ENCODE peak calls at places on chromosomes 7 and 10, in five cellular contexts. V is suprapubic skin, A is psoas muscle, R is brain microvascular endothelial cell, H is uterus. U is an unnamed sample.

GRCh38 chr10:14356921-14357320 is 26.2 kb upstream of the FRMD4A start:
- DNase-seq in V (no peak), A (no peak), R (peak; percentile 40), H (no peak), U (no peak)

GRCh38 chr10:122062831-122063674 is 74.1 kb downstream of the TACC2 start:
- DNase-seq in V (peak; percentile 91), A (peak; percentile 84), R (peak; percentile 82), H (peak; percentile 84), U (peak; percentile 79)

GRCh38 chr7:45358277-45358676 is 200.7 kb downstream of the RAMP3 start:
- DNase-seq in V (no peak), A (no peak), R (no peak), H (no peak), U (no peak)

GRCh38 chr10:46301056-46301645 is 14.4 kb downstream of the ANTXRL start:
- DNase-seq in V (no peak), A (no peak), R (no peak), H (no peak), U (no peak)

GRCh38 chr7:77498659-77499379 is 38.3 kb upstream of the PTPN12 start:
- DNase-seq in V (no peak), A (no peak), R (no peak), H (no peak), U (no peak)

GRCh38 chr7:80781561-80781979 is 137.3 kb downstream of the SEMA3C start:
- DNase-seq in V (no peak), A (no peak), R (peak; percentile 65), H (peak; percentile 33), U (no peak)

GRCh38 chr10:84407390-84408049 is 79.1 kb downstream of the CCSER2 start:
- DNase-seq in V (no peak), A (no peak), R (no peak), H (no peak), U (no peak)

GRCh38 chr10:625335-625699 is 64.2 kb downstream of the DIP2C start:
- DNase-seq in V (no peak), A (peak; percentile 64), R (peak; percentile 43), H (no peak), U (no peak)

GRCh38 chr10:16750461-16750860 is 66.8 kb downstream of the RSU1 start:
- DNase-seq in V (no peak), A (no peak), R (no peak), H (no peak), U (no peak)

GRCh38 chr10:16748749-16749148 is 68.5 kb downstream of the RSU1 start:
- DNase-seq in V (no peak), A (no peak), R (no peak), H (no peak), U (no peak)

GRCh38 chr10:16745061-16745460 is 72.2 kb downstream of the RSU1 start:
- DNase-seq in V (no peak), A (no peak), R (no peak), H (no peak), U (no peak)

GRCh38 chr10:16751244-16751643 is 66.0 kb downstream of the RSU1 start:
- DNase-seq in V (no peak), A (no peak), R (no peak), H (no peak), U (no peak)

DNA sequence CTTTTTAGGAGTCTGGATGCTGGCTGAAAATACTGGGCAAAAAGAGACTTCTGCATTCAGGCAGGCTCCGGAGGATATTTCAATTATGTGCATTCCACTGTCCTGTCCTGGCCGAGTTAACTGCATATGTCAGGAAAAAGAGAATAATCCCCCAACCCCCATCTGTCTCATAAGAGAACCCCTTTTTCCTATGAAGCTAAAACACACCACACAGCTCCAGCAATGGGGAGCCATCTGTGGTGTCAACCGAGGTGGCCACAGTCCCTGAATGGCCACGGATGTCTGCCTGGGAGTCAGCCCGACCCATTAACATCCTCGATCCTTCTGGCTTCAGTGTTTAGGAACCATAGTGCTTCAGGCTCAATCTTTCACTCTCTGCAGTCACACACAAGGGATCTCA is 70.4 kb downstream of the RSU1 start:
- DNase-seq in V (no peak), A (no peak), R (no peak), H (no peak), U (no peak)
- TF ChIP-seq CTCF in V (no peak), A (no peak), R (no peak), H (no peak), U (no peak)

DNA sequence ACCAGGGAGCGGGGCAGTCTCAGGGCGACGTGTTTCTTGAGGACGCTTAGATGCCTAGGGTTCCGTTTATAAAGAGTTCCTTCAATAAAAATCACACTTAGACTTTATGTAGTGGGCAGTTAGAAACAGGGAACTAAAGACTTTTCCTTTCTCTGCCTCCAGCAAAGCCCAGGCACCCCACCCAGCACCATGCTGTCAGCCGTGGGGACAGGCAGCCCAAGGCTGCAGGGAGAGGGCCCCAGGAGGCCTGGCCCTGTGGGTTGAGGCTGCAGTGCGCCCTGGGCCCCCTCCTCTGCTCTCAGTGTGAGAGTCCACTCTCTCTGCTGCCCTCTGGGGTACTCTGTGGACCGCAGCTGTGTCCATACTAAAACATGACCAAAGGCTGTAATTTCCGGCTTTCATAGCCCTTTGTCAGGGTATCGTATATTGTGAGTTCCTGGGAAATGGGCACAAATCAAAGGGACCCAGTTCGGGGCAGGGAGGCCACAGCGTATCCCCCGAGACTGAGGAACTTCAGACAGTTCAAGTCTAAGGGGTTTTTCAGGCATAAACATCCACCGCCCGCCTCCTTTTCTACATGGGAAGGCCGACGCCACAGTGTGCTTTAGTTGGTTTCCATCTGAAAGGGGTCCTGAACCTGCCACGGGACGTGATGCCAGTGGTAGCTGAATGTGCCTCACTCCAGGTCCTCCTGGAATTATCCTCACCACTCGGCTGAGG is 59.7 kb downstream of the DNAJB6 start:
- DNase-seq in V (peak; percentile 36), A (no peak), R (no peak), H (no peak), U (no peak)
- TF ChIP-seq CTCF in V (no peak), A (no peak), R (no peak), H (no peak), U (no peak)

GRCh38 chr10:33501161-33501560 is 166.7 kb upstream of the NRP1 start:
- DNase-seq in V (no peak), A (no peak), R (no peak), H (no peak), U (no peak)
- TF ChIP-seq CTCF in V (no peak), A (no peak), R (no peak), H (no peak), U (no peak)

GRCh38 chr10:117476281-117476680 is 66.3 kb upstream of the EMX2 start:
- DNase-seq in V (no peak), A (no peak), R (no peak), H (no peak), U (no peak)

GRCh38 chr10:117476716-117477115 is 65.8 kb upstream of the EMX2 start:
- DNase-seq in V (no peak), A (no peak), R (no peak), H (peak; percentile 50), U (no peak)

GRCh38 chr10:117477241-117477947 is 65.2 kb upstream of the EMX2 start:
- DNase-seq in V (peak; percentile 80), A (peak; percentile 53), R (no peak), H (peak; percentile 78), U (no peak)

GRCh38 chr10:117480097-117480496 is 62.4 kb upstream of the EMX2 start:
- DNase-seq in V (no peak), A (no peak), R (no peak), H (no peak), U (no peak)

GRCh38 chr10:117477961-117478670 is 64.4 kb upstream of the EMX2 start:
- DNase-seq in V (no peak), A (no peak), R (peak; percentile 40), H (no peak), U (no peak)
- TF ChIP-seq CTCF in V (no peak), A (no peak), R (no peak), H (peak; percentile 14), U (no peak)

GRCh38 chr10:103923502-103923901 is 5.5 kb upstream of the STN1 start:
- DNase-seq in V (no peak), A (no peak), R (no peak), H (no peak), U (no peak)

GRCh38 chr10:103921248-103921647 is 3.3 kb upstream of the STN1 start:
- DNase-seq in V (no peak), A (no peak), R (no peak), H (no peak), U (no peak)

GRCh38 chr10:103922659-103923058 is 4.7 kb upstream of the STN1 start:
- DNase-seq in V (no peak), A (no peak), R (no peak), H (no peak), U (no peak)

GRCh38 chr10:103919648-103920025 is 1.7 kb upstream of the STN1 start:
- DNase-seq in V (no peak), A (no peak), R (no peak), H (no peak), U (no peak)

GRCh38 chr10:103921750-103922195 is 3.8 kb upstream of the STN1 start:
- DNase-seq in V (no peak), A (no peak), R (peak; percentile 13), H (no peak), U (peak; percentile 36)
- TF ChIP-seq CTCF in V (no peak), A (no peak), R (peak; percentile 39), H (no peak), U (no peak)

GRCh38 chr7:90551036-90551435 is 45.1 kb upstream of the CDK14 start:
- DNase-seq in V (no peak), A (no peak), R (no peak), H (no peak), U (peak; percentile 9)

DNA sequence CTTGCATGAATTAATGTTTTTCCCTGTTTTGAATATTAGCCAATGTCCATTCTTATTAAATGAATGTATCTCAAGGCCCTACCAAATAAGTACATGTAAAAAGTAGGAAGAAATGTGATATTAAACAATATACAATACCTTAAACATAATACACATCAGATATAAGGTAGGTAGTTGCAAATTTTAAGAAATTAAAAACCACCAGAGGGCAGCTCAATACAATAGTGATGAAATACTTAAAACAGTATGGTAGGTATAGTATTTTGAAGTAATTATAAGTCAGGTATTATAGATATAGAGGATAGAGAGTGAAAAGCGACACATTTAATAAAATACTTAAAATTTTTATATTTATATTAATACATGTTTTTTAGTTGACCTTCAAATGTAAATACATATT is 43.6 kb upstream of the CDK14 start:
- DNase-seq in V (no peak), A (no peak), R (no peak), H (no peak), U (no peak)
- TF ChIP-seq CTCF in V (no peak), A (peak; percentile 53), R (no peak), H (peak; percentile 23), U (no peak)

U was measured in Calu3.